ENCODE peak calls at places on chromosomes 13 and 19, in seven cellular contexts. A, D, N, E, J, U and H are unnamed samples.

GRCh38 chr13:23984541-23984940 is 87.2 kb upstream of the C1QTNF9B start:
- DNase-seq in U (no peak), A (no peak), J (no peak), D (no peak), N (no peak), E (no peak), H (no peak)

GRCh38 chr13:112576191-112576590 is 11.8 kb downstream of the TUBGCP3 start:
- DNase-seq in J (no peak), E (no peak), N (no peak), D (no peak), A (no peak), U (no peak), H (no peak)

GRCh38 chr19:5038631-5039271 is 69.8 kb downstream of the KDM4B start:
- DNase-seq in U (no peak), E (peak; percentile 37), D (peak; percentile 47), N (no peak), A (no peak), J (peak; percentile 38), H (no peak)

GRCh38 chr19:12872941-12873890 is 8.0 kb downstream of the DNASE2 start:
- DNase-seq in N (peak; percentile 22), D (peak; percentile 21), U (no peak), J (peak; percentile 84), A (peak; percentile 28), E (peak; percentile 61), H (peak; percentile 50)

GRCh38 chr19:571127-571974 is 1.0 kb upstream of the BSG start:
- DNase-seq in A (peak; percentile 57), J (peak; percentile 23), N (no peak), U (no peak), E (peak; percentile 16), D (peak; percentile 71), H (no peak)

GRCh38 chr13:70330697-70331361 is 222.6 kb upstream of the KLHL1 start:
- DNase-seq in A (no peak), N (no peak), U (no peak), E (no peak), J (no peak), D (no peak), H (no peak)

GRCh38 chr13:21675095-21676007 is 4.5 kb downstream of the FGF9 start:
- DNase-seq in D (peak; percentile 56), N (no peak), J (no peak), A (peak; percentile 35), E (no peak), U (no peak), H (no peak)

GRCh38 chr13:78875792-78876580 is 217.0 kb upstream of the OBI1 start:
- DNase-seq in N (no peak), A (no peak), J (no peak), U (no peak), D (peak; percentile 9), E (no peak), H (no peak)

GRCh38 chr19:40241809-40242384 is 15.4 kb upstream of the CCNP start:
- DNase-seq in J (peak; percentile 65), E (peak; percentile 49), N (no peak), D (no peak), A (no peak), U (no peak), H (no peak)

GRCh38 chr19:49436381-49437017 is 4.8 kb downstream of the SLC17A7 start:
- DNase-seq in D (peak; percentile 91), N (no peak), U (no peak), E (no peak), A (peak; percentile 47), J (no peak), H (no peak)

GRCh38 chr13:31234729-31235128 is 35.0 kb downstream of the B3GLCT start:
- DNase-seq in N (no peak), A (no peak), J (peak; percentile 15), U (no peak), D (no peak), E (peak; percentile 8), H (no peak)
- TF ChIP-seq CTCF in N (peak; percentile 38), A (no peak), J (peak; percentile 53), U (peak; percentile 46), D (peak; percentile 27), E (peak; percentile 31), H (peak; percentile 45)

DNA sequence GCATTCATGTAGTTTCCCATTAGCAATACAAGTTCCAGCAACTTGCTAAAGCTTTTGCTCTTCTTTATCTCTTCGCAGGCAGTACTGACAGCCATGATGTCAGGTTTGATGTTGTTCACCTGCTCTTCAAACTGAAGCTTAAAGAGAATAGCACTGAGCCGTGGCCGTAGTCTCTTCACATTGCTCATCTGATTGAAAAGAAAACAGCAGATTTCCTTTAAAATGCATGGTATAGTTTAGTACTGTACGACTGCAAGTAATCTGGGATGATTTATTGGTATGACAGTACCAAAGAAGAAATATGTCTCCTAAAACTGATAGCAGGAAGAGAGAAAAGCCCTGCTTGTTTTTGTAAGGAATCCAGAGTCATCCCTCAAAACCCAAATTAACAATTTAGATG is 284.4 kb downstream of the DIAPH3 start:
- DNase-seq in A (no peak), U (no peak), E (no peak), J (no peak), D (no peak), N (no peak), H (no peak)
- H3K4me3 ChIP-seq in A (no peak overlapping the region), U (no peak overlapping the region), E (no peak overlapping the region), J (no peak overlapping the region), D (no peak overlapping the region), N (no peak overlapping the region), H (no peak overlapping the region)

GRCh38 chr19:21202865-21203494 is 61.1 kb downstream of the ZNF431 start:
- DNase-seq in A (peak; percentile 22), D (peak; percentile 65), J (peak; percentile 47), E (peak; percentile 41), N (no peak), U (peak; percentile 10), H (no peak)
- TF ChIP-seq CTCF in A (peak; percentile 73), D (peak; percentile 81), J (peak; percentile 61), E (peak; percentile 61), N (peak; percentile 56), U (peak; percentile 76), H (peak; percentile 53)

DNA sequence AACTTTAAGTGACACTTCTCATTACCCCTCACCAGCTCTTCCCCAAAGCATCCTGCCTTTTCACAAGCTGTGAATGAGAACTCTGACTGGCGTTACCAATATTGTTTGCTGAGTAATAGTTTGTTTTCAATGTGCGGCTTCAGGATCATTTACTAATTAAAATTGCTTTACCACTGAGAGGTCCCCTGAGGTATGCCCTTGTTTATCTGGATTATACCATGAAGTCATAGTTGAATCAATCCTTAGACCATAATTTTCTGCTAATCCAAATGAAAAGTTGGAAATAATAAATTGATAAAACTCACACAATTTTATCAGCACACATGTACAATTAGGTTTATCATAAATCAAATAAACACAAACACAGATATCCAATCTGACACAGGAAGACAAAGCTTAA is 568.8 kb downstream of the PCDH9 start:
- DNase-seq in J (no peak), E (no peak), D (no peak), U (no peak), A (no peak), N (no peak), H (no peak)
- H3K4me3 ChIP-seq in J (no peak overlapping the region), E (no peak overlapping the region), D (no peak overlapping the region), U (no peak overlapping the region), A (no peak overlapping the region), N (no peak overlapping the region), H (no peak overlapping the region)

GRCh38 chr13:34078334-34078999 is 260.5 kb downstream of the RFC3 start:
- DNase-seq in E (no peak), J (no peak), N (no peak), D (no peak), A (no peak), U (no peak), H (no peak)

GRCh38 chr13:34076319-34076718 is 258.4 kb downstream of the RFC3 start:
- DNase-seq in E (no peak), D (no peak), A (no peak), N (peak; percentile 42), J (peak; percentile 6), U (no peak), H (no peak)

DNA sequence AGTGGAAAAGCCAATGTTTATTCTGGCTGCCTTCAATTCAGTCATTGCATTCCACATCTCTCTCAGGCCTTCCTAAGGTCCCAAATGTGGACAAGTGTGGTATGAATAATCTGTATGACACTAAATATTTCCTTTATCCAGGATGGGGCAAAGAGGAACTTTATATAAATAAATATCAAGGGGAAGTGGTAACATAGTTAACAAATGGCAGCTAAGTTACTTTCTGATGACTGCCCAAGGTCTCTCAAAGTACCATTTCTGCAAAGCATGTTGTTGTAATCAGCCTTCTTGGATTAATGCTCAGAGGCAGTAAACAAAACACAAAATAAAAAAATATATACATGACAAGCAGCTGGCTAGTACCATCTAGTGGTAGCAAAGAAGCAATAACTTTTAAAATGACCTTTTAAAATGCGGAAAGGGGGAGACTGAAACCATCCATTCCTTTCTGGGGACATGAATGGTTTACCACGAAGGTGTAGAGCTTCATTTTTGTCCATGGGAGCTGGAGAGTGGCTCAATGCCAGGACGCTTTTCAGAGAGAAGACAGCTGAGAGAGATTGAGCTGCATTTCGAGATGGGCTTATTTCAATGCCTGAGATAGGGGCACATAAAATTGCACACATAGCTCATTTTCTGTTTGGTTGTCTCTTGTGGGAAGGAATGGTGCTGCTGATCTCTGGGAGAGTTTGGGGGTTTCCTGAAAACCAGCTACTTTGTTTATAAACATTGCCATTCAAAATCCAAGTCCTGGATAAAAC is 259.2 kb downstream of the RFC3 start:
- DNase-seq in A (no peak), E (peak; percentile 39), D (peak; percentile 3), U (peak; percentile 34), N (peak; percentile 55), J (peak; percentile 58), H (no peak)
- TF ChIP-seq CTCF in A (no peak), E (peak; percentile 69), D (peak; percentile 59), U (peak; percentile 54), N (peak; percentile 58), J (peak; percentile 62), H (peak; percentile 72)

GRCh38 chr19:34479396-34479795 is 2.2 kb upstream of the WTIP start:
- DNase-seq in J (no peak), A (no peak), U (no peak), N (no peak), D (no peak), E (no peak), H (no peak)

GRCh38 chr19:34471906-34472305 is 9.7 kb upstream of the WTIP start:
- DNase-seq in E (no peak), D (no peak), U (no peak), J (no peak), A (no peak), N (no peak), H (no peak)

GRCh38 chr19:34475026-34475974 is 6.3 kb upstream of the WTIP start:
- DNase-seq in E (peak; percentile 92), N (peak; percentile 67), J (peak; percentile 90), U (peak; percentile 76), A (no peak), D (no peak), H (peak; percentile 9)

GRCh38 chr19:34474233-34474989 is 7.1 kb upstream of the WTIP start:
- DNase-seq in A (no peak), J (no peak), N (no peak), U (no peak), E (peak; percentile 40), D (no peak), H (no peak)

GRCh38 chr19:34475975-34476594 is 5.5 kb upstream of the WTIP start:
- DNase-seq in D (no peak), N (no peak), U (no peak), A (no peak), E (peak; percentile 22), J (peak; percentile 20), H (no peak)
- H3K4me3 ChIP-seq in D (no peak overlapping the region), N (no peak overlapping the region), U (no peak overlapping the region), A (no peak overlapping the region), E (no peak overlapping the region), J (no peak overlapping the region), H (no peak overlapping the region)

DNA sequence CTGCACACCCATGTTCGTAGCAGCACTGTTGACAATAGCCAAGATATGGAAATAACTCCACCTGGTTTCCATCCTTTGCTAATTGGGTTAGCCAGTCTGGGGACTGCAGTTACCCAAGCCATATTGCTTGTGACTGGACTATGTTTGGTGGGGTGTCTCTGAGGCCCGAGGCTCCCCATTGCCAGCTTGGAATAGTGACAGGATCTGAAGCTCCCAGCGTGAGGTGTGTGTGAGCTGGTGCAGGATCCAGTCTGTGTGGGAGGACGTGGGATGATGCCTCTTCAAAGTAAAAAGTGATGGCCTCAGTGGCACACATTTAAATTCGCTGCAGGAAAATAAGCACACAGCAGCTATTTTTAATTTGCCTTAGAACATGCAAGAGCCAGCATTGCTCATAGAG is 74.9 kb downstream of the TEX26 start:
- DNase-seq in D (no peak), A (no peak), U (no peak), J (no peak), E (no peak), N (no peak), H (no peak)
- TF ChIP-seq CTCF in D (no peak), A (no peak), U (no peak), J (no peak), E (no peak), N (no peak), H (no peak)